ENCODE peak calls at places on chromosomes 6 and 20, in seven cellular contexts. One of them, this sample, is unnamed.
A peak's percentile ranks its signal among the peaks of the same experiment; 100 is the strongest.

GRCh38 chr6:113364781-113365545 is 492.2 kb upstream of the MARCKS start:
- DNase-seq in H1: no peak
- DNase-seq in neuronal stem cell: no peak
- DNase-seq in IMR-90: peak; percentile 62
- DNase-seq in H9: no peak
- DNase-seq in mesendoderm: peak; percentile 50
- DNase-seq in mesenchymal stem cell: peak; percentile 69
- DNase-seq in this sample: peak; percentile 82

GRCh38 chr20:11229772-11230171 is 556.0 kb upstream of the JAG1 start:
- DNase-seq in H1: no peak
- DNase-seq in neuronal stem cell: peak; percentile 42
- DNase-seq in IMR-90: peak; percentile 99
- DNase-seq in H9: no peak
- DNase-seq in mesendoderm: peak; percentile 72
- DNase-seq in mesenchymal stem cell: peak; percentile 81
- DNase-seq in this sample: peak; percentile 89

GRCh38 chr6:3534599-3534998 is 77.7 kb upstream of the SLC22A23 start:
- DNase-seq in H1: no peak
- DNase-seq in neuronal stem cell: no peak
- DNase-seq in IMR-90: peak; percentile 79
- DNase-seq in H9: no peak
- DNase-seq in mesendoderm: no peak
- DNase-seq in mesenchymal stem cell: no peak
- DNase-seq in this sample: no peak

GRCh38 chr6:144334150-144334708 is 49.1 kb downstream of the UTRN start:
- DNase-seq in H1: peak; percentile 44
- DNase-seq in neuronal stem cell: no peak
- DNase-seq in IMR-90: no peak
- DNase-seq in H9: no peak
- DNase-seq in mesendoderm: no peak
- DNase-seq in mesenchymal stem cell: no peak
- DNase-seq in this sample: no peak

GRCh38 chr20:45095753-45096371 is 5.1 kb downstream of the KCNS1 start:
- DNase-seq in H1: peak; percentile 76
- DNase-seq in neuronal stem cell: peak; percentile 43
- DNase-seq in IMR-90: peak; percentile 69
- DNase-seq in H9: peak; percentile 73
- DNase-seq in mesendoderm: peak; percentile 80
- DNase-seq in mesenchymal stem cell: peak; percentile 55
- DNase-seq in this sample: peak; percentile 86

GRCh38 chr6:134517145-134517658 is 199.3 kb upstream of the SGK1 start:
- DNase-seq in H1: peak; percentile 53
- DNase-seq in neuronal stem cell: no peak
- DNase-seq in IMR-90: peak; percentile 79
- DNase-seq in H9: peak; percentile 59
- DNase-seq in mesendoderm: peak; percentile 74
- DNase-seq in mesenchymal stem cell: peak; percentile 94
- DNase-seq in this sample: peak; percentile 22

GRCh38 chr20:62942456-62942855 is 4.5 kb downstream of the GID8 start:
- DNase-seq in H1: no peak
- DNase-seq in neuronal stem cell: no peak
- DNase-seq in IMR-90: no peak
- DNase-seq in H9: no peak
- DNase-seq in mesendoderm: no peak
- DNase-seq in mesenchymal stem cell: no peak
- DNase-seq in this sample: no peak

GRCh38 chr6:157405986-157406385 is 25.0 kb downstream of the ZDHHC14 start:
- DNase-seq in H1: no peak
- DNase-seq in neuronal stem cell: no peak
- DNase-seq in IMR-90: peak; percentile 57
- DNase-seq in H9: no peak
- DNase-seq in mesendoderm: peak; percentile 79
- DNase-seq in mesenchymal stem cell: peak; percentile 31
- DNase-seq in this sample: no peak

GRCh38 chr20:41617059-41617921 is 887 bp downstream of the CHD6 start:
- DNase-seq in H1: peak; percentile 54
- DNase-seq in neuronal stem cell: peak; percentile 30
- DNase-seq in IMR-90: peak; percentile 32
- DNase-seq in H9: peak; percentile 32
- DNase-seq in mesendoderm: peak; percentile 45
- DNase-seq in mesenchymal stem cell: peak; percentile 56
- DNase-seq in this sample: peak; percentile 16

GRCh38 chr20:48832423-48832735 is 4.6 kb upstream of the PREX1 start:
- DNase-seq in H1: no peak
- DNase-seq in neuronal stem cell: no peak
- DNase-seq in IMR-90: no peak
- DNase-seq in H9: no peak
- DNase-seq in mesendoderm: no peak
- DNase-seq in mesenchymal stem cell: no peak
- DNase-seq in this sample: no peak

GRCh38 chr20:35478804-35479472 is 23.5 kb downstream of the CEP250 start:
- DNase-seq in H1: peak; percentile 54
- DNase-seq in neuronal stem cell: no peak
- DNase-seq in IMR-90: no peak
- DNase-seq in H9: peak; percentile 60
- DNase-seq in mesendoderm: peak; percentile 74
- DNase-seq in mesenchymal stem cell: no peak
- DNase-seq in this sample: peak; percentile 23
- H2AK5ac ChIP-seq in H1: no peak overlapping the region
- H2AK5ac ChIP-seq in neuronal stem cell: no peak overlapping the region
- H2AK5ac ChIP-seq in IMR-90: no peak overlapping the region
- H2AK5ac ChIP-seq in H9: no peak overlapping the region
- H2AK5ac ChIP-seq in mesendoderm: no peak overlapping the region
- H2AK5ac ChIP-seq in mesenchymal stem cell: no peak overlapping the region
- H2AK5ac ChIP-seq in this sample: no peak overlapping the region

DNA sequence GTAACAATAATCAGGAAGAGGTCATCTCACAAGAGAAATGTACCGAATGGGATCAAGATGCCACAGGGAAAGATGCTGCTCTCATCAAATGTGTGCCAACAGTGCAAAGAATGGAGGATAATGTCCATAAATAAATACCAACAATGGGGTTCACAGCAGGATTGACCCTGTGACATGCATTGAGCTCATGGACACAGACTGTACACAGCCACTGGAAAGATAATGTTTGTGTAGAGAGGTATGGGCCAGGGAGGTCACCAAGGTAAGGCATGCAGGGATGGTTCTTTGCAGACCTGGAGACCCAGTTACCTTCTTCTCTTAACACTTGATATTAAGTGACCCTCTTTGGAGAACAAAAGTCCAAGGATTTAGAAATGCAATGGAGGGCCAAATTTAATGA is 1.5 kb downstream of the AGPAT1 start:
- DNase-seq in H1: no peak
- DNase-seq in neuronal stem cell: no peak
- DNase-seq in IMR-90: no peak
- DNase-seq in H9: no peak
- DNase-seq in mesendoderm: no peak
- DNase-seq in mesenchymal stem cell: no peak
- DNase-seq in this sample: no peak
- H2AK5ac ChIP-seq in H1: no peak overlapping the region
- H2AK5ac ChIP-seq in neuronal stem cell: no peak overlapping the region
- H2AK5ac ChIP-seq in IMR-90: no peak overlapping the region
- H2AK5ac ChIP-seq in H9: no peak overlapping the region
- H2AK5ac ChIP-seq in mesendoderm: no peak overlapping the region
- H2AK5ac ChIP-seq in mesenchymal stem cell: no peak overlapping the region
- H2AK5ac ChIP-seq in this sample: no peak overlapping the region

GRCh38 chr6:158605266-158605878 is 39.2 kb downstream of the DYNLT1 start:
- DNase-seq in H1: peak; percentile 86
- DNase-seq in neuronal stem cell: peak; percentile 62
- DNase-seq in IMR-90: peak; percentile 77
- DNase-seq in H9: peak; percentile 80
- DNase-seq in mesendoderm: peak; percentile 89
- DNase-seq in mesenchymal stem cell: peak; percentile 80
- DNase-seq in this sample: peak; percentile 76

GRCh38 chr6:158609455-158610155 is 34.9 kb downstream of the DYNLT1 start:
- DNase-seq in H1: no peak
- DNase-seq in neuronal stem cell: no peak
- DNase-seq in IMR-90: no peak
- DNase-seq in H9: no peak
- DNase-seq in mesendoderm: no peak
- DNase-seq in mesenchymal stem cell: no peak
- DNase-seq in this sample: no peak

GRCh38 chr6:158607411-158608170 is 37.0 kb downstream of the DYNLT1 start:
- DNase-seq in H1: no peak
- DNase-seq in neuronal stem cell: no peak
- DNase-seq in IMR-90: peak; percentile 47
- DNase-seq in H9: no peak
- DNase-seq in mesendoderm: no peak
- DNase-seq in mesenchymal stem cell: peak; percentile 22
- DNase-seq in this sample: no peak

GRCh38 chr6:158608221-158608620 is 36.3 kb downstream of the DYNLT1 start:
- DNase-seq in H1: no peak
- DNase-seq in neuronal stem cell: no peak
- DNase-seq in IMR-90: no peak
- DNase-seq in H9: no peak
- DNase-seq in mesendoderm: no peak
- DNase-seq in mesenchymal stem cell: no peak
- DNase-seq in this sample: no peak

GRCh38 chr6:158606935-158607334 is 37.6 kb downstream of the DYNLT1 start:
- DNase-seq in H1: no peak
- DNase-seq in neuronal stem cell: no peak
- DNase-seq in IMR-90: no peak
- DNase-seq in H9: no peak
- DNase-seq in mesendoderm: no peak
- DNase-seq in mesenchymal stem cell: no peak
- DNase-seq in this sample: no peak
- H2AK5ac ChIP-seq in H1: no peak overlapping the region
- H2AK5ac ChIP-seq in neuronal stem cell: no peak overlapping the region
- H2AK5ac ChIP-seq in IMR-90: no peak overlapping the region
- H2AK5ac ChIP-seq in H9: no peak overlapping the region
- H2AK5ac ChIP-seq in mesendoderm: no peak overlapping the region
- H2AK5ac ChIP-seq in mesenchymal stem cell: no peak overlapping the region
- H2AK5ac ChIP-seq in this sample: no peak overlapping the region

GRCh38 chr6:32938494-32938893 is 2.3 kb downstream of the HLA-DMB start:
- DNase-seq in H1: no peak
- DNase-seq in neuronal stem cell: no peak
- DNase-seq in IMR-90: no peak
- DNase-seq in H9: no peak
- DNase-seq in mesendoderm: no peak
- DNase-seq in mesenchymal stem cell: no peak
- DNase-seq in this sample: no peak

GRCh38 chr6:32943864-32944263 is 3.0 kb upstream of the HLA-DMB start:
- DNase-seq in H1: no peak
- DNase-seq in neuronal stem cell: no peak
- DNase-seq in IMR-90: no peak
- DNase-seq in H9: no peak
- DNase-seq in mesendoderm: no peak
- DNase-seq in mesenchymal stem cell: no peak
- DNase-seq in this sample: no peak

GRCh38 chr6:32942555-32942954 is 1.7 kb upstream of the HLA-DMB start:
- DNase-seq in H1: no peak
- DNase-seq in neuronal stem cell: no peak
- DNase-seq in IMR-90: no peak
- DNase-seq in H9: no peak
- DNase-seq in mesendoderm: no peak
- DNase-seq in mesenchymal stem cell: no peak
- DNase-seq in this sample: no peak

GRCh38 chr6:32941412-32941784 is 570 bp upstream of the HLA-DMB start:
- DNase-seq in H1: no peak
- DNase-seq in neuronal stem cell: no peak
- DNase-seq in IMR-90: no peak
- DNase-seq in H9: no peak
- DNase-seq in mesendoderm: no peak
- DNase-seq in mesenchymal stem cell: no peak
- DNase-seq in this sample: peak; percentile 12

GRCh38 chr6:32940656-32941411 is at the start of gene HLA-DMB:
- DNase-seq in H1: peak; percentile 62
- DNase-seq in neuronal stem cell: peak; percentile 73
- DNase-seq in IMR-90: peak; percentile 73
- DNase-seq in H9: peak; percentile 72
- DNase-seq in mesendoderm: peak; percentile 72
- DNase-seq in mesenchymal stem cell: peak; percentile 82
- DNase-seq in this sample: peak; percentile 59
- H2AK5ac ChIP-seq in H1: no peak within 1 kb of the TSS
- H2AK5ac ChIP-seq in neuronal stem cell: no peak within 1 kb of the TSS
- H2AK5ac ChIP-seq in IMR-90: no peak within 1 kb of the TSS
- H2AK5ac ChIP-seq in H9: no peak within 1 kb of the TSS
- H2AK5ac ChIP-seq in mesendoderm: no peak within 1 kb of the TSS
- H2AK5ac ChIP-seq in mesenchymal stem cell: no peak within 1 kb of the TSS
- H2AK5ac ChIP-seq in this sample: no peak within 1 kb of the TSS

GRCh38 chr20:58059145-58059544 is 169.3 kb downstream of the ANKRD60 start:
- DNase-seq in H1: peak; percentile 20
- DNase-seq in neuronal stem cell: no peak
- DNase-seq in IMR-90: no peak
- DNase-seq in H9: no peak
- DNase-seq in mesendoderm: no peak
- DNase-seq in mesenchymal stem cell: no peak
- DNase-seq in this sample: no peak
- H2AK5ac ChIP-seq in H1: no peak overlapping the region
- H2AK5ac ChIP-seq in neuronal stem cell: no peak overlapping the region
- H2AK5ac ChIP-seq in IMR-90: no peak overlapping the region
- H2AK5ac ChIP-seq in H9: no peak overlapping the region
- H2AK5ac ChIP-seq in mesendoderm: no peak overlapping the region
- H2AK5ac ChIP-seq in mesenchymal stem cell: no peak overlapping the region
- H2AK5ac ChIP-seq in this sample: no peak overlapping the region

DNA sequence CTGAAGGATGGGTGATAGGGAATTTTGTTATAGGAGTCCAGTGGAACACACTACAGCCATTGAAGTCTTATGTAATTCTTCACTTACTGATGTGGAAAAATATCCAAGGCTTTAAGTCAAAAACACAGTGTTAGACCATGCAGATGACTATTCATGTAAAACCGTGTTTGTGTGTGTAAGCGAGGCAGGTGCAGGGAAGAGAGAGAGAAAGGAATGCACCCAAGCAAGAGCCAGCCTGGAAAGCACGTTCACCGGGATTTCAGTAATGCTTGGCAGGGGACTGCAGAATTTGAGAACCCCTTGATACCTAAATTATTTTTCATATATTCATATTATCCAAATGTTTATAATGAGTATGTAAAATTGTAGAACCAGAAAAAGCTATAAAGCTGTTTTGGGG is 17.9 kb downstream of the RALGAPA2 start:
- DNase-seq in H1: no peak
- DNase-seq in neuronal stem cell: no peak
- DNase-seq in IMR-90: no peak
- DNase-seq in H9: no peak
- DNase-seq in mesendoderm: no peak
- DNase-seq in mesenchymal stem cell: no peak
- DNase-seq in this sample: peak; percentile 73
- H2AK5ac ChIP-seq in H1: no peak overlapping the region
- H2AK5ac ChIP-seq in neuronal stem cell: no peak overlapping the region
- H2AK5ac ChIP-seq in IMR-90: no peak overlapping the region
- H2AK5ac ChIP-seq in H9: no peak overlapping the region
- H2AK5ac ChIP-seq in mesendoderm: no peak overlapping the region
- H2AK5ac ChIP-seq in mesenchymal stem cell: no peak overlapping the region
- H2AK5ac ChIP-seq in this sample: no peak overlapping the region

GRCh38 chr6:16522937-16523336 is 238.3 kb downstream of the ATXN1 start:
- DNase-seq in H1: no peak
- DNase-seq in neuronal stem cell: no peak
- DNase-seq in IMR-90: no peak
- DNase-seq in H9: no peak
- DNase-seq in mesendoderm: no peak
- DNase-seq in mesenchymal stem cell: no peak
- DNase-seq in this sample: no peak
- H2AK5ac ChIP-seq in H1: no peak overlapping the region
- H2AK5ac ChIP-seq in neuronal stem cell: no peak overlapping the region
- H2AK5ac ChIP-seq in IMR-90: no peak overlapping the region
- H2AK5ac ChIP-seq in H9: no peak overlapping the region
- H2AK5ac ChIP-seq in mesendoderm: no peak overlapping the region
- H2AK5ac ChIP-seq in mesenchymal stem cell: no peak overlapping the region
- H2AK5ac ChIP-seq in this sample: no peak overlapping the region

GRCh38 chr6:45756611-45757010 is 259.0 kb downstream of the CLIC5 start:
- DNase-seq in H1: no peak
- DNase-seq in neuronal stem cell: no peak
- DNase-seq in IMR-90: no peak
- DNase-seq in H9: no peak
- DNase-seq in mesendoderm: no peak
- DNase-seq in mesenchymal stem cell: no peak
- DNase-seq in this sample: no peak
- H2AK5ac ChIP-seq in H1: no peak overlapping the region
- H2AK5ac ChIP-seq in neuronal stem cell: no peak overlapping the region
- H2AK5ac ChIP-seq in IMR-90: no peak overlapping the region
- H2AK5ac ChIP-seq in H9: no peak overlapping the region
- H2AK5ac ChIP-seq in mesendoderm: no peak overlapping the region
- H2AK5ac ChIP-seq in mesenchymal stem cell: no peak overlapping the region
- H2AK5ac ChIP-seq in this sample: no peak overlapping the region

This sample was measured in trophoblast cell.